ENCODE peak calls at places on chromosome 4, in six cellular contexts. N, J, R, F, H and T are unnamed samples.

GRCh38 chr4:6281436-6282144 is 11.9 kb downstream of the WFS1 start:
- DNase-seq in N (no peak), J (no peak), R (no peak), F (no peak), H (no peak), T (no peak)

GRCh38 chr4:59570850-59571476 is 1629.2 kb upstream of the ADGRL3 start:
- DNase-seq in N (no peak), J (no peak), R (no peak), F (no peak), H (no peak), T (no peak)

GRCh38 chr4:169975131-169975836 is 50.9 kb downstream of the MFAP3L start:
- DNase-seq in N (no peak), J (no peak), R (no peak), F (no peak), H (peak), T (no peak)

GRCh38 chr4:139833131-139833930 is 167.7 kb downstream of the MGST2 start:
- DNase-seq in N (no peak), J (no peak), R (no peak), F (no peak), H (no peak), T (peak)

GRCh38 chr4:4860381-4860802 is 927 bp downstream of the MSX1 start:
- DNase-seq in N (no peak), J (peak), R (peak), F (peak), H (no peak), T (no peak)

GRCh38 chr4:61468091-61468720 is 268.1 kb downstream of the ADGRL3 start:
- DNase-seq in N (no peak), J (peak), R (no peak), F (no peak), H (no peak), T (no peak)

GRCh38 chr4:160020804-160021203 is 917.9 kb downstream of the RAPGEF2 start:
- DNase-seq in N (no peak), J (no peak), R (no peak), F (no peak), H (no peak), T (no peak)

GRCh38 chr4:19879330-19879729 is 372.4 kb upstream of the SLIT2 start:
- DNase-seq in N (no peak), J (no peak), R (no peak), F (no peak), H (peak), T (no peak)

GRCh38 chr4:85370400-85371032 is 104.4 kb upstream of the ARHGAP24 start:
- DNase-seq in N (no peak), J (peak), R (no peak), F (peak), H (peak), T (peak)

GRCh38 chr4:7254736-7255487 is 62.6 kb downstream of the SORCS2 start:
- DNase-seq in N (no peak), J (peak), R (no peak), F (no peak), H (no peak), T (no peak)

GRCh38 chr4:161762796-161763195 is 401.0 kb downstream of the FSTL5 start:
- DNase-seq in N (no peak), J (no peak), R (no peak), F (peak), H (peak), T (no peak)

GRCh38 chr4:110164251-110164650 is 34.2 kb downstream of the ELOVL6 start:
- DNase-seq in N (no peak), J (no peak), R (no peak), F (no peak), H (peak), T (no peak)

GRCh38 chr4:26780524-26780923 is 80.1 kb upstream of the STIM2 start:
- DNase-seq in N (no peak), J (peak), R (no peak), F (peak), H (peak), T (no peak)

GRCh38 chr4:30436394-30436793 is 283.8 kb upstream of the PCDH7 start:
- DNase-seq in N (no peak), J (no peak), R (no peak), F (no peak), H (no peak), T (no peak)

GRCh38 chr4:33160126-33160525 is 2440.0 kb downstream of the PCDH7 start:
- DNase-seq in N (no peak), J (peak), R (no peak), F (no peak), H (peak), T (peak)

GRCh38 chr4:179114615-179115014 is 1672.4 kb upstream of the AGA start:
- DNase-seq in N (no peak), J (no peak), R (no peak), F (no peak), H (no peak), T (no peak)

GRCh38 chr4:81506731-81507130 is 35.0 kb upstream of the RASGEF1B start:
- DNase-seq in N (no peak), J (no peak), R (no peak), F (no peak), H (no peak), T (no peak)

GRCh38 chr4:40486534-40486933 is 143.1 kb downstream of the RBM47 start:
- DNase-seq in N (no peak), J (peak), R (no peak), F (no peak), H (peak), T (no peak)

GRCh38 chr4:184000457-184001395 is 95.6 kb downstream of the STOX2 start:
- DNase-seq in N (no peak), J (no peak), R (no peak), F (no peak), H (no peak), T (no peak)

GRCh38 chr4:5751918-5752802 is 41.2 kb downstream of the EVC start:
- DNase-seq in N (no peak), J (no peak), R (no peak), F (peak), H (no peak), T (no peak)

GRCh38 chr4:87410669-87411068 is 11.7 kb upstream of the NUDT9 start:
- DNase-seq in N (no peak), J (no peak), R (no peak), F (no peak), H (peak), T (no peak)

GRCh38 chr4:54658321-54659093 is 750 bp downstream of the KIT start:
- DNase-seq in N (peak), J (peak), R (no peak), F (peak), H (peak), T (peak)

GRCh38 chr4:94516999-94517398 is 65.3 kb downstream of the PDLIM5 start:
- DNase-seq in N (no peak), J (no peak), R (no peak), F (no peak), H (peak), T (no peak)

GRCh38 chr4:89001647-89002518 is 55.1 kb downstream of the FAM13A start:
- DNase-seq in N (no peak), J (no peak), R (no peak), F (no peak), H (no peak), T (peak)

GRCh38 chr4:15354358-15354757 is 73.5 kb upstream of the C1QTNF7 start:
- DNase-seq in N (no peak), J (no peak), R (no peak), F (no peak), H (no peak), T (no peak)

GRCh38 chr4:112664611-112665010 is 27.7 kb downstream of the LARP7 start:
- DNase-seq in N (no peak), J (peak), R (no peak), F (no peak), H (peak), T (no peak)

GRCh38 chr4:41957634-41958033 is 22.4 kb downstream of the TMEM33 start:
- DNase-seq in N (no peak), J (peak), R (peak), F (peak), H (peak), T (peak)

GRCh38 chr4:10015140-10015753 is 6.0 kb downstream of the SLC2A9 start:
- DNase-seq in N (peak), J (peak), R (no peak), F (peak), H (peak), T (peak)

GRCh38 chr4:86359944-86360478 is at the start of gene MAPK10:
- DNase-seq in N (no peak), J (peak), R (no peak), F (peak), H (peak), T (peak)

GRCh38 chr4:55183926-55184599 is 58.7 kb upstream of the KDR start:
- DNase-seq in N (no peak), J (no peak), R (peak), F (peak), H (peak), T (no peak)